ENCODE peak calls at places on chromosomes 16 and 17, in ten cellular contexts. D is neural progenitor cell, B is heart left ventricle, C is fibroblast of mammary gland, N is Caco-2, E is astrocyte of the spinal cord, S is tibial artery, J is mucosa of descending colon, Y is A673, G is breast epithelium. K is an unnamed sample.

GRCh38 chr17:65160507-65160906 is 23.3 kb downstream of the RGS9 start:
- DNase-seq in D (no peak), B (no peak), C (no peak), N (no peak), E (no peak), S (no peak), J (no peak), Y (no peak), G (no peak), K (no peak)

GRCh38 chr17:15134363-15134762 is 130.8 kb downstream of the PMP22 start:
- DNase-seq in D (no peak), B (no peak), C (no peak), N (no peak), E (no peak), S (no peak), J (no peak), Y (no peak), G (no peak), K (no peak)

GRCh38 chr17:7217113-7217987 is 2.3 kb downstream of the DLG4 start:
- DNase-seq in D (peak), B (peak), C (peak), N (no peak), E (peak), S (no peak), J (peak), Y (peak), G (no peak), K (peak)

GRCh38 chr16:79607587-79607986 is 7.0 kb upstream of the MAF start:
- DNase-seq in D (no peak), B (no peak), C (peak), N (no peak), E (peak), S (no peak), J (no peak), Y (no peak), G (no peak), K (peak)

GRCh38 chr16:88921603-88921995 is 55.1 kb upstream of the PABPN1L start:
- DNase-seq in D (no peak), B (no peak), C (no peak), N (no peak), E (no peak), S (no peak), J (no peak), Y (peak), G (no peak), K (no peak)

GRCh38 chr17:64385187-64386083 is 5.2 kb downstream of the PECAM1 start:
- DNase-seq in D (no peak), B (peak), C (peak), N (peak), E (peak), S (peak), J (no peak), Y (peak), G (peak), K (peak)

GRCh38 chr17:64780096-64781012 is 118.2 kb upstream of the SMURF2 start:
- DNase-seq in D (peak), B (peak), C (no peak), N (peak), E (no peak), S (no peak), J (peak), Y (peak), G (peak), K (no peak)

GRCh38 chr17:8300629-8301242 is 5.5 kb upstream of the SLC25A35 start:
- DNase-seq in D (peak), B (peak), C (peak), N (peak), E (peak), S (peak), J (peak), Y (peak), G (peak), K (peak)

GRCh38 chr16:84214451-84215066 is 23.6 kb downstream of the ADAD2 start:
- DNase-seq in D (no peak), B (no peak), C (no peak), N (no peak), E (no peak), S (no peak), J (no peak), Y (no peak), G (no peak), K (no peak)

GRCh38 chr16:50571786-50572185 is 23.6 kb downstream of the NKD1 start:
- DNase-seq in D (no peak), B (no peak), C (no peak), N (no peak), E (no peak), S (no peak), J (no peak), Y (no peak), G (no peak), K (no peak)

GRCh38 chr16:19936431-19936830 is 51.8 kb upstream of the GPRC5B start:
- DNase-seq in D (no peak), B (no peak), C (no peak), N (no peak), E (no peak), S (no peak), J (no peak), Y (no peak), G (no peak), K (peak)

DNA sequence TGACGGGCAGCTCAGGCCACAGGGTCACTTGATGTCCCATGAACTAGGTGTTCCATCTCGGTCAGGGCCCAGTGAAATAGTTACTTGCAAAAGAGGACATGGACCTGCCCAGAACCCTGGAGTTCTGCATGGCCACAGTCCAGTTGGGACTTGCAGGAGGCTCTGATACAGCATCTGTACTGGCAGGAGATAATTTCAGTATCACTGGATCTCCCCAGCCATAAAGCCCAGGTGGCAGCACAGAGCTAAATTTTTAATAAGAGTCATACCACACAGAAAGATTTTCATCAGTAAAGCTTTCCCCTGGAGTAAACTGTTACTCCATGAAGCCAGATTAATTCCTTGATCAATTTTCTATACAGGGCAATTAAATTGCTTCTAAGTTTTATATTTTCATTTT is 18.0 kb upstream of the SLC16A5 start:
- DNase-seq in D (no peak), B (no peak), C (peak), N (no peak), E (no peak), S (no peak), J (peak), Y (no peak), G (no peak), K (peak)
- TF ChIP-seq CTCF in D (no peak), B (no peak), C (peak), N (peak), E (peak), S (no peak), J (no peak), Y (peak), G (peak), K (peak)

DNA sequence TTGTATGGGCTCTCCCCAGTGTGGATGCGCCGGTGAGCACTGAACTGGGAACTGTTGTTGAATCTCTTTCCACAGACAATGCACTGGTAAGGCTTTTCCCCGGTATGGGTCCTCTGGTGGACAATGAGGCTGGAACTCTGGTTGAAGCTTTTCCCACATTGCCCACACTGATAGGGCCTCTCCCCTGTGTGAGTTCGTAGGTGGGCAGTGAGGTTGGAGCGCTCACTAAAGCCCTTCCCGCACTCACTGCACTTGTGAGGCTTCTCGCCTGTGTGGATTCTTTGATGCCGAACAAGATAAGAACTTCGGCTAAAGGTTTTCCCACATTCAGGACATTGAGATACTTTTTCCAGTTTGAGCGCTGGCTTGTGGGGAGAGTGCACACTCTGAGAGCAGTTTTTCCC is 17.8 kb downstream of the ZSCAN32 start:
- DNase-seq in D (no peak), B (no peak), C (no peak), N (no peak), E (no peak), S (no peak), J (no peak), Y (no peak), G (no peak), K (peak)
- H3K4me3 ChIP-seq in D (no peak), B (no peak), C (no peak), N (no peak), E (no peak), S (no peak), J (no peak), Y (no peak), G (no peak), K (no peak)

DNA sequence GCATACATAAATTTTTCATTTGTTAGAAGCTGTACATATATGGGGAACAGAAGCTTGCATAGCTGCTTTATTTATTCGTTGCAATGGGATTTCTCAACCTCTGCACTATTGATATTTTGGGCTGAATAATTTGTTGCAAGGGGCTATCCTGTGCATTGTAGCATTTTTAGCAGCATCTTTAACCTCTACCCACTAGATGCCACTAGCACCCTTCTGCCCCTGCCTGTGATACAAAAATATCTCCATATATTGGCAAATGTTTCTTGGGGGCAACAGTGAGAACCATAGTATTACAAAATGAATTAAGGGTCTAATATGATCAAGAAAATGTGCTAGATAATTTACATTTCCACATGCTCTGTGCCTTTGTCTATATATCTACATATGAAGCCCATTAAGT is 1401.0 kb downstream of the CDH11 start:
- DNase-seq in D (no peak), B (no peak), C (no peak), N (no peak), E (no peak), S (no peak), J (no peak), Y (peak), G (no peak), K (no peak)
- TF ChIP-seq CTCF in D (peak), B (no peak), C (no peak), N (no peak), E (no peak), S (no peak), J (no peak), Y (peak), G (no peak), K (peak)

GRCh38 chr17:72122668-72123495 is 2.1 kb downstream of the SOX9 start:
- DNase-seq in D (peak), B (no peak), C (peak), N (peak), E (peak), S (peak), J (peak), Y (peak), G (no peak), K (peak)
- H3K4me3 ChIP-seq in D (peak), B (peak), C (peak), N (peak), E (peak), S (peak), J (peak), Y (peak), G (peak), K (peak)

GRCh38 chr17:72030067-72030899 is 90.5 kb upstream of the SOX9 start:
- DNase-seq in D (peak), B (peak), C (peak), N (no peak), E (peak), S (no peak), J (peak), Y (peak), G (no peak), K (peak)

GRCh38 chr17:72021417-72022041 is 99.3 kb upstream of the SOX9 start:
- DNase-seq in D (no peak), B (no peak), C (no peak), N (no peak), E (no peak), S (no peak), J (no peak), Y (no peak), G (no peak), K (no peak)

GRCh38 chr17:72024457-72024856 is 96.4 kb upstream of the SOX9 start:
- DNase-seq in D (no peak), B (no peak), C (no peak), N (no peak), E (no peak), S (no peak), J (no peak), Y (no peak), G (no peak), K (no peak)

GRCh38 chr17:72022328-72022727 is 98.5 kb upstream of the SOX9 start:
- DNase-seq in D (no peak), B (no peak), C (no peak), N (no peak), E (no peak), S (no peak), J (no peak), Y (no peak), G (no peak), K (no peak)

DNA sequence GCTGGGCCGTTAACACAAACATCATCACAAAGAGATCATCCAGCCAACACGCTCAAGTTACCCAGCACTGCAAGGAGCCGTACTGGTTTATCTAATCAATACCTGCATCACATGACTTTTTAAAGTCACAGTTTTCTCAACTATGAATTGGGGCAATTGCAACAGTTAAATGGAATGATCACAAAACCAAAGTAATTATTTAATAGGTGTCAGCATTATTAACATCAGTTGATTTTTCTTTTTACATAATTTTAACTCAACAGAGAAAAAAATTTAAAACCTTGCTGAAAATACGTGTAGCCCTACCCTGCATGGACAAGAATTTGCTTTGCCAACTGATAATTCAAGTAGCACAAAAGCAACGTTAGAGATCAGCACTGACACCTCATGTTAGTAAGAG is 95.7 kb upstream of the SOX9 start:
- DNase-seq in D (no peak), B (no peak), C (no peak), N (no peak), E (no peak), S (no peak), J (no peak), Y (no peak), G (no peak), K (no peak)
- TF ChIP-seq CTCF in D (no peak), B (no peak), C (no peak), N (no peak), E (no peak), S (no peak), J (no peak), Y (no peak), G (no peak), K (no peak)

DNA sequence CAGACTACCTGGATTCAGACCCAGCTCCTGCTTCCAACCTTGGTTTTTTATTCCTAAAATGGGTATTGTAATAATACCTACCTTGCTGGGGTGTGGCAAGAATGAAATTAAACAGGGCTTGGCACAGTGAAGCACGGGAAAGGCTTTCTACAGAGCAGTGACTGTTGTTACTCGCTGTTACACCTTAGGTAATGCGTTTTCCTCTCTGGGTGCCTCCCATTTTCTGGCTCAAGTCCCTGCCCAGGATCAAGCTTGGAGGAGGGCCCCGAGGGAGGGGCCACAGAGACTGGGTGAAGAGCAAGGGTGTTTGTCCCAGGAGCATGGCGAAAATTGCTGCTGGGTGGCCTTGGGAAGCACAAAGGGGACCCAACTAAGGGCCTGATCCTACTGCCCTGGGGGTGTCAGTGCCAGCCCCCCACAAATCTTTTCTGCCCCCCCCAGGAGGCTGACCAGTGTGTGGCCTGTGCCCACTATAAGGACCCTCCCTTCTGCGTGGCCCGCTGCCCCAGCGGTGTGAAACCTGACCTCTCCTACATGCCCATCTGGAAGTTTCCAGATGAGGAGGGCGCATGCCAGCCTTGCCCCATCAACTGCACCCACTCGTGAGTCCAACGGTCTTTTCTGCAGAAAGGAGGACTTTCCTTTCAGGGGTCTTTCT is 13.3 kb downstream of the MIEN1 start:
- DNase-seq in D (no peak), B (no peak), C (no peak), N (no peak), E (no peak), S (no peak), J (peak), Y (no peak), G (peak), K (no peak)
- H3K4me3 ChIP-seq in D (no peak), B (no peak), C (no peak), N (no peak), E (no peak), S (no peak), J (no peak), Y (no peak), G (no peak), K (no peak)

DNA sequence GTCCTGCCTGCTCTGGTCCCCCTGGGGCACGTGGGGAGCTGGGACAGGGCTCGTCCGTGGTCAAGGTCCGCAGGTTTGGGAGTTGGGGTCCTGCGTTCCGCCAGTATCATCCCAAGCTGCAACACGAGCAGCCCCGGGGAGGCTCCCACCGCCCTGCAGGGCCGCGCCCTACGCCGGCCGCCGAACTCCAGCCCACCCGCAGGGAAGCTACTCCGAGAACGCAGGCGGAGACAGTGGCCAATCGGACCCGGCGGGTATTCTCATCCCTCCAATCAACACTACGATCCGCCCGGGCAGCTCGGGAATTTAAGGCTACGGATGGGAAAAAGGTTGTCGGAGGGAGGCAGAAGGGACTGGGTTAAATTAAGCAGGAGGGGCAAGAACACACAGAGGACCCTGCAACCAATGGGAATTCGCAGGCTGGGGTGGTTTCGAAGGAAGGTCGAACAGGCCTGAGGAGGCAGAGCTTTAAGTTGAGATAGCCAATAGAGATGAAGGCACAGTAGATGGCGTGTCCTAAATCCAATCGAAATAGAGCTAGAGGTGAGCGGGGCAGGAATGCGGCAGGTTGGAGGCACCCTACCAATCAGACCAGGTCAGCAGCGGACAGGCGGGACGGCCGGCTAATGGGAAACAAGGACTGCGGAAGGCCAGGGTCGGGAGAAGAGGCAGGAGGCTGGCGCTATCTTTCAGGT is 626 bp downstream of the SPAG7 start:
- DNase-seq in D (peak), B (peak), C (peak), N (peak), E (peak), S (peak), J (peak), Y (peak), G (peak), K (peak)
- TF ChIP-seq CTCF in D (no peak), B (no peak), C (no peak), N (no peak), E (no peak), S (no peak), J (no peak), Y (no peak), G (no peak), K (no peak)